ENCODE peak calls at places on chromosomes 4 and X, in nine cellular contexts. One of them, this sample, is unnamed.

GRCh38 chr4:87973283-87974169 is 2.0 kb upstream of the SPP1 start:
- DNase-seq in body of pancreas: peak
- DNase-seq in left lung: peak
- DNase-seq in MM.1S: peak
- DNase-seq in colonic mucosa: peak
- DNase-seq in heart right ventricle: peak
- DNase-seq in AG09319: peak
- DNase-seq in fibroblast of lung: peak
- DNase-seq in HepG2: peak
- DNase-seq in this sample: peak

GRCh38 chr4:87559090-87559837 is 30.1 kb upstream of the SPARCL1 start:
- DNase-seq in left lung: no peak
- DNase-seq in AG09319: no peak
- DNase-seq in fibroblast of lung: no peak
- DNase-seq in HepG2: no peak
- DNase-seq in body of pancreas: no peak
- DNase-seq in colonic mucosa: no peak
- DNase-seq in heart right ventricle: no peak
- DNase-seq in MM.1S: peak
- DNase-seq in this sample: no peak

GRCh38 chr4:16827762-16828724 is 70.4 kb downstream of the LDB2 start:
- DNase-seq in HepG2: no peak
- DNase-seq in colonic mucosa: no peak
- DNase-seq in MM.1S: no peak
- DNase-seq in AG09319: no peak
- DNase-seq in left lung: no peak
- DNase-seq in fibroblast of lung: no peak
- DNase-seq in body of pancreas: no peak
- DNase-seq in heart right ventricle: peak
- DNase-seq in this sample: no peak

GRCh38 chr4:37244583-37245390 is at the start of gene NWD2:
- DNase-seq in heart right ventricle: peak
- DNase-seq in MM.1S: no peak
- DNase-seq in left lung: peak
- DNase-seq in fibroblast of lung: no peak
- DNase-seq in colonic mucosa: peak
- DNase-seq in AG09319: no peak
- DNase-seq in HepG2: no peak
- DNase-seq in body of pancreas: no peak
- DNase-seq in this sample: peak

GRCh38 chr4:144583658-144584057 is 62.3 kb upstream of the HHIP start:
- DNase-seq in body of pancreas: no peak
- DNase-seq in heart right ventricle: no peak
- DNase-seq in left lung: no peak
- DNase-seq in fibroblast of lung: peak
- DNase-seq in HepG2: no peak
- DNase-seq in AG09319: no peak
- DNase-seq in colonic mucosa: no peak
- DNase-seq in MM.1S: no peak
- DNase-seq in this sample: no peak

GRCh38 chrX:74293343-74293946 is 10.5 kb upstream of the ZCCHC13 start:
- DNase-seq in HepG2: peak
- DNase-seq in left lung: peak
- DNase-seq in colonic mucosa: peak
- DNase-seq in MM.1S: peak
- DNase-seq in AG09319: peak
- DNase-seq in fibroblast of lung: peak
- DNase-seq in body of pancreas: peak
- DNase-seq in heart right ventricle: peak
- DNase-seq in this sample: peak

GRCh38 chr4:128544277-128544676 is 256.7 kb upstream of the PGRMC2 start:
- DNase-seq in MM.1S: no peak
- DNase-seq in HepG2: no peak
- DNase-seq in fibroblast of lung: no peak
- DNase-seq in AG09319: no peak
- DNase-seq in colonic mucosa: no peak
- DNase-seq in heart right ventricle: no peak
- DNase-seq in left lung: no peak
- DNase-seq in body of pancreas: no peak
- DNase-seq in this sample: no peak

GRCh38 chr4:95572304-95572991 is 23.7 kb upstream of the UNC5C start:
- DNase-seq in body of pancreas: peak
- DNase-seq in heart right ventricle: peak
- DNase-seq in fibroblast of lung: peak
- DNase-seq in left lung: peak
- DNase-seq in HepG2: no peak
- DNase-seq in AG09319: no peak
- DNase-seq in MM.1S: no peak
- DNase-seq in colonic mucosa: peak
- DNase-seq in this sample: no peak

GRCh38 chrX:15567267-15567666 is 33.5 kb downstream of the ACE2 start:
- DNase-seq in MM.1S: no peak
- DNase-seq in body of pancreas: no peak
- DNase-seq in AG09319: no peak
- DNase-seq in fibroblast of lung: no peak
- DNase-seq in left lung: no peak
- DNase-seq in colonic mucosa: no peak
- DNase-seq in HepG2: no peak
- DNase-seq in heart right ventricle: no peak
- DNase-seq in this sample: no peak

GRCh38 chrX:15566244-15566643 is 34.5 kb downstream of the ACE2 start:
- DNase-seq in body of pancreas: no peak
- DNase-seq in AG09319: no peak
- DNase-seq in left lung: no peak
- DNase-seq in MM.1S: no peak
- DNase-seq in heart right ventricle: no peak
- DNase-seq in fibroblast of lung: no peak
- DNase-seq in colonic mucosa: no peak
- DNase-seq in HepG2: no peak
- DNase-seq in this sample: no peak

GRCh38 chrX:15564981-15565579 is 35.7 kb downstream of the ACE2 start:
- DNase-seq in MM.1S: peak
- DNase-seq in heart right ventricle: peak
- DNase-seq in left lung: peak
- DNase-seq in HepG2: peak
- DNase-seq in body of pancreas: peak
- DNase-seq in fibroblast of lung: peak
- DNase-seq in AG09319: peak
- DNase-seq in colonic mucosa: peak
- DNase-seq in this sample: peak

GRCh38 chrX:15570145-15570544 is 30.6 kb downstream of the ACE2 start:
- DNase-seq in left lung: no peak
- DNase-seq in AG09319: no peak
- DNase-seq in heart right ventricle: no peak
- DNase-seq in body of pancreas: no peak
- DNase-seq in MM.1S: no peak
- DNase-seq in fibroblast of lung: no peak
- DNase-seq in colonic mucosa: no peak
- DNase-seq in HepG2: no peak
- DNase-seq in this sample: no peak

DNA sequence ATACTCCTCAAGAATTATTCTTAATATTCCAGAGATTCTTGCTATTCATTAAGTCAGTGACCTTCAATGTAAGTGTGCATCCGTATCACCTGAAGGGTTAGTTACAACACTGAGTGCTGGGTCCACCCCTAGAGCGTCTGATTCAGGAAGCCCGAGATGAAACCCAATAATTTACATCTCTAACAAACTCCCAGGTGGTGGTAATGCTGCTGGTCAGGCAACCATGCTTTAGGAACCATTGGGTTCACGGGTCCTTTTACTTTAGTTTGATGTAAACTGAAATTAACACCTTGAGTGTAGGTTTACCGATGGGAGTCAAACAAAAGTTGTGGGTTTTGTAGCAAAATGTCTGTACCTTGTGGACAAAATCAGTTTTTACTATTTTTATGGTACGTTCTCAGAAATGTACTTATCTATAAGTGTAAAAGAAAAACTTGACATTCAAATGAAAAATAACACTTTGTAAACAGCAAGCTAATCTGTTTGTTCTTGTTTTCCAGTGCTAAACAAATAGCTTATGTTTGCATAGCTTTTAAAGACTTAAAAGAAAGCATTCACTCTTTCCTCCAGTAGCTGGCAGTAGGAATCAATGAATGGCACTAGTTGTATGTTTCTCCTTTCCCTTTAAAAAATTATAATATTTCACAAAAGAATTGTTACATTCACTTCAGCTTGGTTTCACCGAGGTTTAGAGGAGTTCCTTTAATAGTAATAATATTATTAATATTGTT is 32.7 kb downstream of the ACE2 start:
- DNase-seq in HepG2: peak
- DNase-seq in heart right ventricle: no peak
- DNase-seq in left lung: no peak
- DNase-seq in MM.1S: no peak
- DNase-seq in AG09319: no peak
- DNase-seq in colonic mucosa: no peak
- DNase-seq in body of pancreas: no peak
- DNase-seq in fibroblast of lung: peak
- DNase-seq in this sample: no peak
- TF ChIP-seq CTCF in HepG2: peak
- TF ChIP-seq CTCF in heart right ventricle: no peak
- TF ChIP-seq CTCF in left lung: no peak
- TF ChIP-seq CTCF in MM.1S: no peak
- TF ChIP-seq CTCF in AG09319: no peak
- TF ChIP-seq CTCF in colonic mucosa: no peak
- TF ChIP-seq CTCF in body of pancreas: no peak
- TF ChIP-seq CTCF in fibroblast of lung: peak
- TF ChIP-seq CTCF in this sample: no peak

DNA sequence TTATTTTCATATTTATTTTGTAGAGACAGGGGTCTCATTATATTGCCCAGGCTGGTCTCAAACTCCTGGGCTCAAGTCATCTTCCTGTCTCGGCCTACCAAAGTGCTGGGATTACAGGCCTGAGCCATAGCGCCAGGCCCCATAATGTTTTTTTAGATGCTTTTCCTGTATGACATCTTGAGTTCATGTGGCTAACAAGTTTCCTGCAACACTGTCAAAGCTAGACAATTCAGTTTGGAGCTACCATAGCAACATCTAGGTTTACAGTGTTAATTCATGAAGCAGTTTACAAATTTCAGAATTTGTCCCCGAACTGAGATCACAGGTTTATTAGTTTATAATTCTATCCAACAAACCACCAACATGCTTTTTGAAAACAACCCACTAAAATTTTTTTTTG is 6.4 kb upstream of the IL13RA2 start:
- DNase-seq in body of pancreas: no peak
- DNase-seq in MM.1S: no peak
- DNase-seq in AG09319: no peak
- DNase-seq in colonic mucosa: no peak
- DNase-seq in heart right ventricle: no peak
- DNase-seq in HepG2: no peak
- DNase-seq in fibroblast of lung: no peak
- DNase-seq in left lung: no peak
- DNase-seq in this sample: no peak
- TF ChIP-seq CTCF in body of pancreas: no peak
- TF ChIP-seq CTCF in MM.1S: no peak
- TF ChIP-seq CTCF in AG09319: no peak
- TF ChIP-seq CTCF in colonic mucosa: no peak
- TF ChIP-seq CTCF in heart right ventricle: no peak
- TF ChIP-seq CTCF in HepG2: no peak
- TF ChIP-seq CTCF in fibroblast of lung: no peak
- TF ChIP-seq CTCF in left lung: no peak
- TF ChIP-seq CTCF in this sample: no peak

GRCh38 chr4:42237010-42237409 is 84.6 kb upstream of the BEND4 start:
- DNase-seq in colonic mucosa: no peak
- DNase-seq in fibroblast of lung: no peak
- DNase-seq in MM.1S: no peak
- DNase-seq in AG09319: no peak
- DNase-seq in HepG2: no peak
- DNase-seq in left lung: no peak
- DNase-seq in body of pancreas: no peak
- DNase-seq in heart right ventricle: no peak
- DNase-seq in this sample: no peak

GRCh38 chr4:42237451-42237850 is 85.0 kb upstream of the BEND4 start:
- DNase-seq in colonic mucosa: no peak
- DNase-seq in AG09319: no peak
- DNase-seq in fibroblast of lung: no peak
- DNase-seq in left lung: no peak
- DNase-seq in heart right ventricle: no peak
- DNase-seq in MM.1S: no peak
- DNase-seq in body of pancreas: no peak
- DNase-seq in HepG2: no peak
- DNase-seq in this sample: no peak

DNA sequence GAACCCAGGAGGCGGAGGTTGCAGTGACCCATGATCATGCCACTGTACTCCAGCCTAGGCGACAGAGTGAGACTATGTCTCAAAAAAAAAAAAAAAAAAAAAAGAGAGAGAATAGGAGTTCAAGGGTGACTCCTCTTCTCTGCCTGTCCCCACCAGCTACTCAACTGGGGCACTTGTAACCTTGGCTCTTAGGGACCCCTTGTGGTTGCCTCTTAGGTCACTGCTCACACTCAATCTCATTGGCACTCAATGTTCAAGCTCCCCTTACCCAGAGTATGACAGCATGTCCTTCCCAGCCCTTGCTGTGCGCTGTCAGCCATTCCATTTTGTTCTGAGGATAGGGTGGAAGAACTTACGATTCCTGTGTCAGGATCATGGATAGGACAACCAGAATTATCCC is 82.4 kb upstream of the BEND4 start:
- DNase-seq in MM.1S: no peak
- DNase-seq in left lung: no peak
- DNase-seq in body of pancreas: no peak
- DNase-seq in heart right ventricle: no peak
- DNase-seq in fibroblast of lung: no peak
- DNase-seq in colonic mucosa: no peak
- DNase-seq in HepG2: no peak
- DNase-seq in AG09319: no peak
- DNase-seq in this sample: no peak
- TF ChIP-seq CTCF in MM.1S: no peak
- TF ChIP-seq CTCF in left lung: no peak
- TF ChIP-seq CTCF in body of pancreas: no peak
- TF ChIP-seq CTCF in heart right ventricle: no peak
- TF ChIP-seq CTCF in fibroblast of lung: no peak
- TF ChIP-seq CTCF in colonic mucosa: no peak
- TF ChIP-seq CTCF in HepG2: no peak
- TF ChIP-seq CTCF in AG09319: no peak
- TF ChIP-seq CTCF in this sample: no peak

DNA sequence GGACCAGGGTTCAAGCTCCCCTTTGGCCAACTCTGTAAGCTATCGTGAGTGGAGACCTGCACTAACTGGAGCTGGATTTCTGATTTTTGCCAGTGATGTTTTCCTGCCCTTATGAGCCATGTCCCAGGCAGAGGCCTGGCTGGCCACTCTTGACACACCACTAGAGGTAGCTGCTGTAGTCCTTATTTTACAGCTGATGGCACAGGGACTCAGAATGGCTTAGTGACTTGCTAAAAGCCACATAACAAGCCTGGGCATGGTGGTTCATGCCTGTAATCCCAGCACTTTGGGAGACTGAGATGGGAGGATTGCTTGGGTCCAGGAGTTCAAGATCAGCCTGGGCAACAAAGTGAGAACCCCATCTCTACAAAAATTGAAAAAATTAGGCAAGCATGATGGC is 33.4 kb downstream of the CYTL1 start:
- DNase-seq in colonic mucosa: no peak
- DNase-seq in AG09319: no peak
- DNase-seq in MM.1S: no peak
- DNase-seq in body of pancreas: no peak
- DNase-seq in heart right ventricle: no peak
- DNase-seq in fibroblast of lung: no peak
- DNase-seq in HepG2: no peak
- DNase-seq in left lung: no peak
- DNase-seq in this sample: no peak
- TF ChIP-seq CTCF in colonic mucosa: no peak
- TF ChIP-seq CTCF in AG09319: peak
- TF ChIP-seq CTCF in MM.1S: no peak
- TF ChIP-seq CTCF in body of pancreas: no peak
- TF ChIP-seq CTCF in heart right ventricle: no peak
- TF ChIP-seq CTCF in fibroblast of lung: peak
- TF ChIP-seq CTCF in HepG2: peak
- TF ChIP-seq CTCF in left lung: no peak
- TF ChIP-seq CTCF in this sample: no peak

GRCh38 chrX:103774070-103774642 is 2.5 kb upstream of the PLP1 start:
- DNase-seq in HepG2: peak
- DNase-seq in heart right ventricle: no peak
- DNase-seq in AG09319: no peak
- DNase-seq in body of pancreas: peak
- DNase-seq in left lung: no peak
- DNase-seq in MM.1S: peak
- DNase-seq in fibroblast of lung: peak
- DNase-seq in colonic mucosa: no peak
- DNase-seq in this sample: no peak
- TF ChIP-seq CTCF in HepG2: peak
- TF ChIP-seq CTCF in heart right ventricle: peak
- TF ChIP-seq CTCF in AG09319: peak
- TF ChIP-seq CTCF in body of pancreas: peak
- TF ChIP-seq CTCF in left lung: no peak
- TF ChIP-seq CTCF in MM.1S: peak
- TF ChIP-seq CTCF in fibroblast of lung: peak
- TF ChIP-seq CTCF in colonic mucosa: peak
- TF ChIP-seq CTCF in this sample: no peak

This sample was measured in glutamatergic neuron.